ENCODE peak calls at places on chromosomes 4 and X, in four cellular contexts. D is IMR-90, I is K562, P is HCT116. Q is an unnamed sample.

GRCh38 chrX:31702208-31702607 is 630.4 kb upstream of the FTHL17 start:
- DNase-seq in D (no peak), I (no peak), P (no peak), Q (no peak)

GRCh38 chrX:74248889-74249288 is 55.1 kb upstream of the ZCCHC13 start:
- DNase-seq in D (no peak), I (no peak), P (no peak), Q (no peak)

GRCh38 chr4:24850669-24851068 is 55.3 kb downstream of the SOD3 start:
- DNase-seq in D (peak), I (no peak), P (no peak), Q (no peak)

GRCh38 chr4:7335363-7336066 is 99.2 kb downstream of the PSAPL1 start:
- DNase-seq in D (peak), I (peak), P (peak), Q (peak)

GRCh38 chr4:94532016-94532789 is 80.5 kb downstream of the PDLIM5 start:
- DNase-seq in D (peak), I (no peak), P (peak), Q (peak)

GRCh38 chr4:10611673-10612072 is 72.9 kb downstream of the CLNK start:
- DNase-seq in D (peak), I (no peak), P (peak), Q (no peak)

GRCh38 chrX:119885554-119886428 is 9.9 kb upstream of the AKAP14 start:
- DNase-seq in D (peak), I (no peak), P (no peak), Q (peak)

GRCh38 chr4:129379429-129379828 is 283.5 kb downstream of the C4orf33 start:
- DNase-seq in D (no peak), I (no peak), P (no peak), Q (no peak)

GRCh38 chrX:54496936-54497335 is 902 bp upstream of the FGD1 start:
- DNase-seq in D (no peak), I (no peak), P (no peak), Q (no peak)

GRCh38 chrX:123704781-123705180 is 28.1 kb downstream of the THOC2 start:
- DNase-seq in D (no peak), I (no peak), P (no peak), Q (no peak)

GRCh38 chr4:60122820-60123219 is 1077.3 kb upstream of the ADGRL3 start:
- DNase-seq in D (no peak), I (no peak), P (no peak), Q (no peak)

GRCh38 chr4:176277162-176277904 is 8.3 kb upstream of the ASB5 start:
- DNase-seq in D (peak), I (peak), P (peak), Q (peak)

GRCh38 chr4:30789219-30789671 is 69.1 kb downstream of the PCDH7 start:
- DNase-seq in D (no peak), I (no peak), P (peak), Q (no peak)

GRCh38 chrX:130120321-130120731 is 10.0 kb upstream of the ELF4 start:
- DNase-seq in D (no peak), I (no peak), P (no peak), Q (peak)

GRCh38 chrX:155645180-155645579 is 32.4 kb upstream of the TMLHE start:
- DNase-seq in D (no peak), I (no peak), P (no peak), Q (no peak)

GRCh38 chr4:55819634-55820033 is at the start of gene EXOC1L:
- DNase-seq in D (no peak), I (peak), P (no peak), Q (no peak)

GRCh38 chr4:23930750-23931488 is 41.1 kb upstream of the PPARGC1A start:
- DNase-seq in D (no peak), I (no peak), P (no peak), Q (peak)

GRCh38 chr4:55172694-55173287 is 47.4 kb upstream of the KDR start:
- DNase-seq in D (no peak), I (no peak), P (no peak), Q (no peak)

GRCh38 chr4:80767944-80768343 is 262.6 kb upstream of the BMP3 start:
- DNase-seq in D (peak), I (no peak), P (no peak), Q (no peak)

GRCh38 chr4:181030961-181031360 is 1212.2 kb upstream of the TENM3 start:
- DNase-seq in D (peak), I (no peak), P (no peak), Q (no peak)

GRCh38 chr4:169099775-169100180 is 89.7 kb upstream of the CBR4 start:
- DNase-seq in D (peak), I (no peak), P (no peak), Q (no peak)

GRCh38 chr4:119207051-119207450 is 5.5 kb upstream of the USP53 start:
- DNase-seq in D (peak), I (no peak), P (no peak), Q (no peak)

GRCh38 chr4:40372651-40373050 is 37.5 kb downstream of the CHRNA9 start:
- DNase-seq in D (no peak), I (no peak), P (no peak), Q (no peak)

GRCh38 chr4:20687894-20688293 is 12.4 kb upstream of the PACRGL start:
- DNase-seq in D (peak), I (no peak), P (no peak), Q (no peak)

GRCh38 chr4:3318561-3319021 is 25.8 kb downstream of the RGS12 start:
- DNase-seq in D (no peak), I (peak), P (no peak), Q (no peak)

GRCh38 chrX:49155243-49155899 is 7.2 kb upstream of the MAGIX start:
- DNase-seq in D (peak), I (peak), P (peak), Q (peak)

GRCh38 chr4:110296892-110297291 is 98.5 kb upstream of the ELOVL6 start:
- DNase-seq in D (no peak), I (no peak), P (no peak), Q (no peak)

GRCh38 chrX:87409113-87409841 is 108.3 kb upstream of the KLHL4 start:
- DNase-seq in D (peak), I (peak), P (no peak), Q (no peak)

GRCh38 chr4:98166025-98166730 is 22.9 kb upstream of the STPG2 start:
- DNase-seq in D (peak), I (no peak), P (peak), Q (no peak)

GRCh38 chr4:108982359-108982758 is 219.5 kb upstream of the ETNPPL start:
- DNase-seq in D (no peak), I (no peak), P (no peak), Q (no peak)

GRCh38 chr4:72326692-72327632 is 242.1 kb downstream of the ADAMTS3 start:
- DNase-seq in D (peak), I (no peak), P (peak), Q (peak)

GRCh38 chr4:114383721-114384120 is 214.9 kb upstream of the UGT8 start:
- DNase-seq in D (peak), I (no peak), P (peak), Q (no peak)

GRCh38 chrX:119067023-119067739 is 5.6 kb upstream of the CT47C1 start:
- DNase-seq in D (peak), I (peak), P (peak), Q (peak)

GRCh38 chr4:147548251-147548650 is 67.4 kb downstream of the EDNRA start:
- DNase-seq in D (peak), I (no peak), P (no peak), Q (no peak)

GRCh38 chr4:152738812-152739211 is 40.7 kb downstream of the TIGD4 start:
- DNase-seq in D (peak), I (no peak), P (no peak), Q (no peak)

GRCh38 chr4:34261799-34262314 is 1982.5 kb downstream of the ARAP2 start:
- DNase-seq in D (no peak), I (no peak), P (no peak), Q (no peak)

GRCh38 chrX:15221321-15221720 is 48.6 kb downstream of the ASB9 start:
- DNase-seq in D (no peak), I (no peak), P (no peak), Q (no peak)

GRCh38 chrX:153927936-153928760 is 2.1 kb upstream of the ARHGAP4 start:
- DNase-seq in D (peak), I (peak), P (peak), Q (peak)
- TF ChIP-seq POLR2A in D (peak), I (peak), P (peak), Q (peak)

GRCh38 chr4:1579834-1580686 is 104.1 kb downstream of the FAM53A start:
- DNase-seq in D (no peak), I (peak), P (peak), Q (peak)

GRCh38 chr4:1577818-1578217 is 106.3 kb downstream of the FAM53A start:
- DNase-seq in D (no peak), I (no peak), P (no peak), Q (no peak)

GRCh38 chr4:1578301-1578781 is 105.8 kb downstream of the FAM53A start:
- DNase-seq in D (no peak), I (no peak), P (no peak), Q (peak)

GRCh38 chr4:1576961-1577814 is 106.9 kb downstream of the FAM53A start:
- DNase-seq in D (no peak), I (no peak), P (no peak), Q (no peak)

GRCh38 chr4:1578968-1579833 is 104.9 kb downstream of the FAM53A start:
- DNase-seq in D (peak), I (peak), P (peak), Q (peak)
- TF ChIP-seq POLR2A in D (no peak), I (no peak), P (no peak), Q (peak)

GRCh38 chr4:1712216-1713002 is at the start of gene SLBP:
- DNase-seq in D (peak), I (peak), P (peak), Q (peak)
- TF ChIP-seq POLR2A in D (peak), I (peak), P (peak), Q (peak)

GRCh38 chr4:99356992-99357391 is 4.4 kb upstream of the ADH1C start:
- DNase-seq in D (no peak), I (no peak), P (no peak), Q (no peak)

GRCh38 chr4:99351487-99351886 is 1.1 kb downstream of the ADH1C start:
- DNase-seq in D (no peak), I (no peak), P (no peak), Q (no peak)

GRCh38 chr4:99349338-99349737 is 3.2 kb downstream of the ADH1C start:
- DNase-seq in D (no peak), I (no peak), P (no peak), Q (no peak)

GRCh38 chr4:99352602-99353580 is at the start of gene ADH1C:
- DNase-seq in D (peak), I (no peak), P (no peak), Q (no peak)
- TF ChIP-seq POLR2A in D (no peak), I (no peak), P (no peak), Q (no peak)

DNA sequence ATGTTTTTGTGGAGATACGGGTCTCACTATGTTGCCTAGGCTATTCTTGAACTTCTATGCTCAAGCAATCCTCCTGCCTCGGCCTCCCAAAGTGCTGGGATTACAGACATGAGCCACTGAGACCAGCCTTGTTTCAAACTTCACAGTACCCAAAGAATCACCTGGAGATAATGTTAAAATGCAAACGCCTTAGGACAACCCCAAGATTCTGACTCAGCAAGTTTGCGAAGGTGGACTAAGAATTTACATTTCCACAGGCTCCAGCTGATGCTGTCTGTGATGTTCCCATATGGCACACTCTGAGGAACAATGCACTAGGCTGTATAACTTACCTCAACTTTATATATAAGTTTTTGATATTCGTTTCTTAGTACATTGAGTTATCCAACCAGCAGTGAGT is 984 bp upstream of the STATH start:
- DNase-seq in D (no peak), I (no peak), P (no peak), Q (no peak)
- TF ChIP-seq POLR2A in D (no peak), I (no peak), P (no peak), Q (no peak)